ENCODE peak calls at places on chromosome 21, in eight cellular contexts. B, H, W, C, Y, X, M and L are unnamed samples.

GRCh38 chr21:38976900-38977299 is 171.2 kb downstream of the ETS2 start:
- DNase-seq in W (no peak), Y (no peak), X (no peak), C (no peak), B (no peak), H (no peak), M (no peak), L (no peak)

GRCh38 chr21:9756677-9757076 is 764.7 kb upstream of the TPTE start:
- DNase-seq in W (no peak), H (no peak), Y (no peak), X (no peak), C (no peak), B (no peak), M (no peak), L (no peak)

GRCh38 chr21:42114646-42115045 is 43.5 kb downstream of the UMODL1 start:
- DNase-seq in X (no peak), M (no peak), H (no peak), W (no peak), Y (no peak), C (no peak), B (no peak), L (no peak)

GRCh38 chr21:42411197-42411869 is 7.6 kb downstream of the UBASH3A start:
- DNase-seq in M (peak), B (no peak), Y (no peak), C (no peak), H (no peak), W (no peak), X (no peak), L (no peak)

GRCh38 chr21:45408811-45409261 is 3.9 kb downstream of the COL18A1 start:
- DNase-seq in X (no peak), M (no peak), W (no peak), Y (no peak), C (no peak), H (no peak), B (no peak), L (no peak)

GRCh38 chr21:44791246-44791645 is 10.4 kb downstream of the UBE2G2 start:
- DNase-seq in Y (no peak), C (no peak), M (no peak), H (no peak), B (no peak), W (peak), X (no peak), L (no peak)

GRCh38 chr21:40134731-40135492 is 267.7 kb downstream of the PCP4 start:
- DNase-seq in Y (no peak), X (no peak), W (no peak), M (no peak), H (no peak), B (no peak), C (no peak), L (no peak)

GRCh38 chr21:35352066-35352770 is 303.1 kb upstream of the RUNX1 start:
- DNase-seq in C (no peak), H (no peak), Y (peak), W (peak), X (no peak), M (peak), B (peak), L (no peak)

GRCh38 chr21:26072891-26073615 is 97.5 kb downstream of the APP start:
- DNase-seq in X (peak), B (peak), W (peak), M (no peak), C (no peak), Y (peak), H (no peak), L (no peak)

GRCh38 chr21:42739061-42739931 is 85.9 kb downstream of the PDE9A start:
- DNase-seq in B (no peak), H (no peak), C (no peak), M (no peak), W (no peak), X (no peak), Y (peak), L (no peak)

GRCh38 chr21:32538147-32538792 is 47.1 kb downstream of the TCP10L start:
- DNase-seq in C (no peak), W (no peak), Y (no peak), X (no peak), H (peak), M (no peak), B (no peak), L (no peak)

GRCh38 chr21:29481641-29482040 is 182.9 kb downstream of the BACH1 start:
- DNase-seq in C (no peak), H (no peak), B (peak), Y (peak), W (peak), X (no peak), M (no peak), L (no peak)